ENCODE peak calls at places on chromosomes 5 and 9, in four cellular contexts. O, U, B and E are unnamed samples.

GRCh38 chr9:118262191-118262590 is 558.0 kb downstream of the TLR4 start:
- DNase-seq in B (no peak), O (no peak), U (no peak), E (no peak)

GRCh38 chr9:75233011-75233410 is 144.7 kb downstream of the OSTF1 start:
- DNase-seq in B (no peak), O (no peak), U (no peak), E (no peak)

GRCh38 chr9:21367957-21368356 is at the start of gene IFNA13:
- DNase-seq in O (no peak), B (no peak), U (no peak), E (no peak)

GRCh38 chr5:95798545-95798944 is 24.0 kb downstream of the GLRX start:
- DNase-seq in B (no peak), O (no peak), U (no peak), E (no peak)

GRCh38 chr9:134405527-134405926 is 79.3 kb downstream of the RXRA start:
- DNase-seq in U (no peak), B (no peak), O (no peak), E (no peak)

GRCh38 chr5:75335952-75336624 is 932 bp upstream of the HMGCR start:
- DNase-seq in U (peak), O (peak), B (peak), E (peak)

GRCh38 chr9:111605041-111605559 is 5.7 kb upstream of the PTGR1 start:
- DNase-seq in O (no peak), U (no peak), B (no peak), E (no peak)

GRCh38 chr5:130964238-130965192 is 200.5 kb downstream of the HINT1 start:
- DNase-seq in O (no peak), B (no peak), U (no peak), E (no peak)

GRCh38 chr5:144404021-144404420 is 233.3 kb downstream of the KCTD16 start:
- DNase-seq in U (no peak), B (no peak), O (no peak), E (no peak)

GRCh38 chr9:26955222-26955903 is 849 bp upstream of the IFT74 start:
- DNase-seq in B (no peak), O (no peak), U (no peak), E (no peak)

GRCh38 chr5:91487420-91487819 is 104.3 kb upstream of the ARRDC3 start:
- DNase-seq in U (no peak), O (no peak), B (peak), E (no peak)

GRCh38 chr5:201672-202071 is 10.4 kb downstream of the LRRC14B start:
- DNase-seq in U (peak), O (no peak), B (no peak), E (no peak)

GRCh38 chr9:114300846-114301797 is 21.8 kb upstream of the ORM1 start:
- DNase-seq in B (no peak), O (no peak), U (no peak), E (no peak)

GRCh38 chr5:58751222-58751621 is 168.3 kb downstream of the RAB3C start:
- DNase-seq in O (peak), U (peak), B (no peak), E (no peak)

GRCh38 chr5:91293131-91293530 is 90.0 kb downstream of the ARRDC3 start:
- DNase-seq in O (no peak), B (peak), U (no peak), E (no peak)

GRCh38 chr5:62208218-62208852 is 97.7 kb upstream of the KIF2A start:
- DNase-seq in B (no peak), U (no peak), O (no peak), E (no peak)

GRCh38 chr5:178529080-178529479 is 61.1 kb downstream of the COL23A1 start:
- DNase-seq in B (no peak), U (no peak), O (no peak), E (no peak)

GRCh38 chr5:124923131-124923530 is 176.7 kb upstream of the ZNF608 start:
- DNase-seq in U (no peak), O (no peak), B (no peak), E (no peak)

GRCh38 chr9:97511762-97512429 is 10.4 kb downstream of the TMOD1 start:
- DNase-seq in U (no peak), O (no peak), B (no peak), E (no peak)

GRCh38 chr9:97512966-97513560 is 11.6 kb downstream of the TMOD1 start:
- DNase-seq in U (no peak), B (no peak), O (no peak), E (no peak)

GRCh38 chr9:97516111-97516510 is 14.6 kb downstream of the TMOD1 start:
- DNase-seq in B (no peak), U (no peak), O (no peak), E (no peak)

GRCh38 chr9:97515662-97516061 is 14.2 kb downstream of the TMOD1 start:
- DNase-seq in O (no peak), B (no peak), U (no peak), E (no peak)

GRCh38 chr9:97514531-97514930 is 13.1 kb downstream of the TMOD1 start:
- DNase-seq in U (no peak), B (no peak), O (no peak), E (no peak)
- H3K27ac ChIP-seq in U (no peak), B (no peak), O (no peak), E (no peak)

GRCh38 chr5:164335837-164336236 is 830.4 kb downstream of the MAT2B start:
- DNase-seq in O (no peak), U (no peak), B (no peak), E (no peak)

GRCh38 chr5:164336906-164337305 is 831.5 kb downstream of the MAT2B start:
- DNase-seq in O (no peak), U (no peak), B (no peak), E (no peak)

GRCh38 chr5:164332349-164333196 is 827.2 kb downstream of the MAT2B start:
- DNase-seq in U (no peak), B (no peak), O (no peak), E (no peak)

GRCh38 chr5:164341056-164341619 is 835.7 kb downstream of the MAT2B start:
- DNase-seq in U (no peak), B (no peak), O (no peak), E (no peak)

GRCh38 chr5:164336276-164336675 is 830.9 kb downstream of the MAT2B start:
- DNase-seq in B (no peak), U (no peak), O (no peak), E (no peak)
- H3K27ac ChIP-seq in B (no peak), U (no peak), O (no peak), E (no peak)

GRCh38 chr9:122821278-122821952 is 7.0 kb downstream of the PDCL start:
- DNase-seq in O (no peak), U (no peak), B (no peak), E (no peak)

GRCh38 chr9:122819791-122820489 is 8.4 kb downstream of the PDCL start:
- DNase-seq in B (no peak), O (no peak), U (no peak), E (no peak)

GRCh38 chr9:122820490-122820845 is 7.9 kb downstream of the PDCL start:
- DNase-seq in U (no peak), B (no peak), O (no peak), E (no peak)

GRCh38 chr9:122822056-122822455 is 6.3 kb downstream of the PDCL start:
- DNase-seq in B (no peak), O (no peak), U (peak), E (no peak)

DNA sequence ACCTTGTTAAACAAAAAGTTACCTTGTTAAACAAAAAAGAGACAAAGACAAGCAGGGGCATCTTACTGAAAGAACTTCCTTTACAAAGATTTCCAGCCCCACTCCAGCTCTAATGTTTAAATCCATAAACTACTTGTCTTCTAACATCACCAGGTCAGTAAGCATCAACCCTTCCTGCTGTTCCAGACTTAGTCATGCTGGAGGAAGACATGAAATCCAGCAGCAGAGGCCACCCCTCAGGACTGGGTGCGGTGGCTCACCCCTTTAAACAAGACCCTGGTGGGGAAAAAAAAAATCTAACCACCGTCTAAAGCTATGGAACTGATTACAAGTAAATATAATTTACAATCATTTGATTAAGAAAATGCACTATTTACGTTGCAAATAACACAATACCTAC is 9.1 kb downstream of the PDCL start:
- DNase-seq in B (no peak), U (no peak), O (no peak), E (no peak)
- H3K27ac ChIP-seq in B (no peak), U (no peak), O (no peak), E (no peak)

DNA sequence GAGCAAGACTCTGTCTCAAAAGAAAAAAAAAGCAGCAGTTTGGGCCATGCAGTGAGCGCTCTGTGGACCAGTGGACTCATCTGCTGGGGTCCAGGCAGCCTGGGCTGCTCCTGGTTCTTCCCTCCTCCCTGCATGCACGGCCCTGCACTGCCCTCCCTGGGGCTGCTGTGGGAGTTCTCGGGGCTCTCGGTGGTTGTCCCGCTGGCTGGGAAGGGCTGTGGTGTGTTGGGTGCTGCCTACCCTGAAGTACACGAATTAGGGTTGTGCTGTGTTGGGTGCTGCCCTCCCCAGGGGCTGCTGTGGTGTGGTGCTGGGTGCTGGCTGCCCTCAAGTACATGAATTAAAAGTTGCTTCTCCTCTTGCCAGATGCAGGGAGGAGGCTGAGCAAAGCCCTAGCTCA is 18.3 kb upstream of the CLPTM1L start:
- DNase-seq in O (no peak), B (no peak), U (no peak), E (no peak)
- H3K27ac ChIP-seq in O (no peak), B (no peak), U (no peak), E (no peak)

GRCh38 chr9:98107926-98108325 is 11.1 kb downstream of the TRIM14 start:
- DNase-seq in U (no peak), B (no peak), O (no peak), E (no peak)

GRCh38 chr9:98109052-98109451 is 10.0 kb downstream of the TRIM14 start:
- DNase-seq in O (no peak), U (no peak), B (no peak), E (no peak)

GRCh38 chr9:98104445-98104881 is 14.6 kb downstream of the TRIM14 start:
- DNase-seq in B (no peak), U (no peak), O (no peak), E (no peak)

GRCh38 chr9:98105006-98105405 is 14.0 kb downstream of the TRIM14 start:
- DNase-seq in O (no peak), B (no peak), U (no peak), E (no peak)

DNA sequence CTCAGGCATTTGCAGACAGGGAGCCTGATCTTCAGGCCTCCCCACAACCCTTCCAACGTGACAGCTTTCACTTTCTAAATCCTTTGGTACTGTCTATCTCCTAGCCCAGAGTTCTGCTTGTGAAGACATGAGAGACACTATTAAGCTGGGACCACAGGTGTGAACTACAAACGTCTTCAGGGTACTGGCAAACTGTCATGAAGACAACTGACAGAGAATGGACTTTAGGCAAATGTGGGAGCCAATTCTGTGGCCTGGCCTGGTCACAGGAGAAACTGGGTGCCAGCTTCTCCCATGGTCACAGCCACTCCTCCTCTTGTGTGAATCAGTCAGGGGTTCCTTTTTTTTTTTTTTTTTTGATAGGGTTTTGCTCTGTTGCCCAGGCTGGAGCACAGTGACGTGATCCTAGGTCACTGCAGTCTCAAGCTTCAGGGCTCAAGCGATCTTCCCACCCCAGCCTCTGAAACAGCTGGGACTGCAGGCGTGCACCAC is 10.4 kb downstream of the TRIM14 start:
- DNase-seq in B (no peak), O (no peak), U (no peak), E (no peak)
- H3K27ac ChIP-seq in B (no peak), O (no peak), U (no peak), E (no peak)